ENCODE peak calls at places on chromosome 14, in seven cellular contexts. One of them, this sample, is unnamed.

GRCh38 chr14:75553761-75554160 is 24.7 kb upstream of the FLVCR2 start:
- DNase-seq in fibroblast of the aortic adventitia: no peak
- DNase-seq in midbrain: no peak
- DNase-seq in fibroblast of pulmonary artery: no peak
- DNase-seq in PC-3: no peak
- DNase-seq in T-cell: no peak
- DNase-seq in hippocampal formation: no peak
- DNase-seq in this sample: no peak

GRCh38 chr14:79820866-79821535 is 390.3 kb downstream of the DIO2 start:
- DNase-seq in midbrain: no peak
- DNase-seq in fibroblast of the aortic adventitia: no peak
- DNase-seq in hippocampal formation: no peak
- DNase-seq in fibroblast of pulmonary artery: no peak
- DNase-seq in PC-3: no peak
- DNase-seq in T-cell: no peak
- DNase-seq in this sample: no peak

GRCh38 chr14:73610692-73611091 is 1.6 kb upstream of the ACOT6 start:
- DNase-seq in midbrain: no peak
- DNase-seq in T-cell: no peak
- DNase-seq in hippocampal formation: no peak
- DNase-seq in fibroblast of the aortic adventitia: no peak
- DNase-seq in fibroblast of pulmonary artery: peak; percentile 58
- DNase-seq in PC-3: peak; percentile 29
- DNase-seq in this sample: peak; percentile 32

GRCh38 chr14:60488175-60488574 is 2.3 kb upstream of the C14orf39 start:
- DNase-seq in fibroblast of pulmonary artery: no peak
- DNase-seq in fibroblast of the aortic adventitia: no peak
- DNase-seq in T-cell: no peak
- DNase-seq in midbrain: no peak
- DNase-seq in PC-3: peak; percentile 52
- DNase-seq in hippocampal formation: peak; percentile 0
- DNase-seq in this sample: no peak

GRCh38 chr14:49972199-49972671 is 79.4 kb downstream of the ARF6 start:
- DNase-seq in hippocampal formation: no peak
- DNase-seq in PC-3: peak; percentile 90
- DNase-seq in midbrain: no peak
- DNase-seq in fibroblast of pulmonary artery: peak; percentile 66
- DNase-seq in fibroblast of the aortic adventitia: peak; percentile 58
- DNase-seq in T-cell: no peak
- DNase-seq in this sample: peak; percentile 83

GRCh38 chr14:85165091-85165490 is 364.9 kb upstream of the FLRT2 start:
- DNase-seq in midbrain: no peak
- DNase-seq in fibroblast of the aortic adventitia: no peak
- DNase-seq in hippocampal formation: no peak
- DNase-seq in PC-3: peak; percentile 5
- DNase-seq in fibroblast of pulmonary artery: peak; percentile 27
- DNase-seq in T-cell: no peak
- DNase-seq in this sample: no peak

GRCh38 chr14:103391048-103391447 is 5.8 kb downstream of the MARK3 start:
- DNase-seq in fibroblast of pulmonary artery: peak; percentile 89
- DNase-seq in T-cell: peak; percentile 46
- DNase-seq in midbrain: peak; percentile 27
- DNase-seq in fibroblast of the aortic adventitia: peak; percentile 85
- DNase-seq in hippocampal formation: peak; percentile 36
- DNase-seq in PC-3: peak; percentile 77
- DNase-seq in this sample: peak; percentile 80

GRCh38 chr14:101097109-101097793 is 193.7 kb upstream of the RTL1 start:
- DNase-seq in fibroblast of the aortic adventitia: peak; percentile 43
- DNase-seq in T-cell: no peak
- DNase-seq in fibroblast of pulmonary artery: no peak
- DNase-seq in PC-3: peak; percentile 50
- DNase-seq in midbrain: no peak
- DNase-seq in hippocampal formation: no peak
- DNase-seq in this sample: no peak

GRCh38 chr14:40417777-40418401 is 985.7 kb upstream of the FBXO33 start:
- DNase-seq in midbrain: peak; percentile 31
- DNase-seq in PC-3: peak; percentile 71
- DNase-seq in T-cell: no peak
- DNase-seq in fibroblast of the aortic adventitia: no peak
- DNase-seq in hippocampal formation: no peak
- DNase-seq in fibroblast of pulmonary artery: peak; percentile 4
- DNase-seq in this sample: peak; percentile 3

GRCh38 chr14:54653764-54654469 is 87.0 kb downstream of the SAMD4A start:
- DNase-seq in PC-3: peak; percentile 93
- DNase-seq in fibroblast of the aortic adventitia: peak; percentile 68
- DNase-seq in hippocampal formation: no peak
- DNase-seq in midbrain: no peak
- DNase-seq in T-cell: no peak
- DNase-seq in fibroblast of pulmonary artery: peak; percentile 94
- DNase-seq in this sample: peak; percentile 91

GRCh38 chr14:98244966-98245569 is 1026.9 kb downstream of the BCL11B start:
- DNase-seq in fibroblast of the aortic adventitia: no peak
- DNase-seq in hippocampal formation: no peak
- DNase-seq in fibroblast of pulmonary artery: no peak
- DNase-seq in midbrain: no peak
- DNase-seq in T-cell: no peak
- DNase-seq in PC-3: no peak
- DNase-seq in this sample: no peak

GRCh38 chr14:77208979-77209318 is 27.4 kb downstream of the TMEM63C start:
- DNase-seq in fibroblast of pulmonary artery: no peak
- DNase-seq in fibroblast of the aortic adventitia: no peak
- DNase-seq in PC-3: no peak
- DNase-seq in hippocampal formation: no peak
- DNase-seq in midbrain: no peak
- DNase-seq in T-cell: no peak
- DNase-seq in this sample: no peak

GRCh38 chr14:104187931-104188726 is 49.7 kb downstream of the KIF26A start:
- DNase-seq in PC-3: peak; percentile 17
- DNase-seq in hippocampal formation: no peak
- DNase-seq in fibroblast of the aortic adventitia: no peak
- DNase-seq in fibroblast of pulmonary artery: no peak
- DNase-seq in midbrain: no peak
- DNase-seq in T-cell: no peak
- DNase-seq in this sample: no peak

GRCh38 chr14:58712357-58712756 is 74.6 kb downstream of the DACT1 start:
- DNase-seq in hippocampal formation: no peak
- DNase-seq in T-cell: no peak
- DNase-seq in fibroblast of the aortic adventitia: no peak
- DNase-seq in fibroblast of pulmonary artery: no peak
- DNase-seq in PC-3: no peak
- DNase-seq in midbrain: no peak
- DNase-seq in this sample: no peak

GRCh38 chr14:99529899-99530298 is 48.7 kb downstream of the CCNK start:
- DNase-seq in midbrain: no peak
- DNase-seq in hippocampal formation: no peak
- DNase-seq in T-cell: no peak
- DNase-seq in fibroblast of pulmonary artery: peak; percentile 24
- DNase-seq in PC-3: no peak
- DNase-seq in fibroblast of the aortic adventitia: no peak
- DNase-seq in this sample: no peak

GRCh38 chr14:98321838-98322237 is 950.2 kb downstream of the BCL11B start:
- DNase-seq in PC-3: no peak
- DNase-seq in hippocampal formation: no peak
- DNase-seq in T-cell: no peak
- DNase-seq in fibroblast of the aortic adventitia: no peak
- DNase-seq in midbrain: no peak
- DNase-seq in fibroblast of pulmonary artery: no peak
- DNase-seq in this sample: no peak

GRCh38 chr14:73753887-73754880 is 40.0 kb upstream of the PNMA1 start:
- DNase-seq in midbrain: peak; percentile 70
- DNase-seq in T-cell: no peak
- DNase-seq in fibroblast of pulmonary artery: no peak
- DNase-seq in fibroblast of the aortic adventitia: no peak
- DNase-seq in PC-3: peak; percentile 56
- DNase-seq in hippocampal formation: peak; percentile 53
- DNase-seq in this sample: peak; percentile 59

This sample was measured in fibroblast of mammary gland.